ENCODE peak calls at places on chromosomes 5 and 9, in ten cellular contexts. I, M, A, T, S, W, F, H, Z and V are unnamed samples.

GRCh38 chr5:88602584-88602983 is 280.4 kb downstream of the MEF2C start:
- DNase-seq in W (no peak), M (no peak), A (no peak), S (peak), T (no peak), I (no peak), Z (no peak), H (peak), F (no peak), V (no peak)

GRCh38 chr5:157857821-157858526 is 971 bp downstream of the CLINT1 start:
- DNase-seq in Z (no peak), A (no peak), W (no peak), F (no peak), T (no peak), H (no peak), S (no peak), M (no peak), I (no peak), V (no peak)

GRCh38 chr9:6997330-6997729 is 239.6 kb downstream of the KDM4C start:
- DNase-seq in I (no peak), A (peak), S (no peak), H (no peak), F (no peak), M (no peak), T (no peak), W (no peak), Z (no peak), V (no peak)

GRCh38 chr5:37834542-37835399 is 5.1 kb downstream of the GDNF start:
- DNase-seq in M (peak), W (no peak), H (peak), I (peak), S (peak), F (no peak), T (no peak), Z (no peak), A (no peak), V (no peak)

GRCh38 chr9:34559616-34560546 is 29.6 kb downstream of the CNTFR start:
- DNase-seq in F (peak), T (peak), W (no peak), H (no peak), S (no peak), I (no peak), Z (peak), A (peak), M (peak), V (peak)

GRCh38 chr9:34612788-34613390 is 992 bp upstream of the RPP25L start:
- DNase-seq in F (peak), Z (no peak), T (peak), H (peak), A (peak), W (peak), S (peak), I (peak), M (peak), V (peak)

GRCh38 chr9:86321373-86321772 is 32.8 kb downstream of the TUT7 start:
- DNase-seq in S (no peak), A (peak), W (no peak), H (no peak), T (peak), I (no peak), M (no peak), F (no peak), Z (no peak), V (no peak)

GRCh38 chr9:35658894-35659220 is 765 bp downstream of the CCDC107 start:
- DNase-seq in M (no peak), Z (no peak), T (no peak), W (no peak), H (no peak), I (no peak), F (peak), S (peak), A (no peak), V (no peak)

GRCh38 chr5:132436936-132437335 is 53.6 kb downstream of the IRF1 start:
- DNase-seq in T (no peak), M (no peak), H (no peak), W (no peak), A (no peak), F (no peak), Z (no peak), I (no peak), S (no peak), V (no peak)

GRCh38 chr9:79116064-79116463 is 455.7 kb upstream of the TLE4 start:
- DNase-seq in A (no peak), W (no peak), H (no peak), M (no peak), T (no peak), Z (no peak), S (no peak), F (no peak), I (no peak), V (no peak)

GRCh38 chr9:111949919-111950318 is 53.3 kb downstream of the UGCG start:
- DNase-seq in S (no peak), W (no peak), H (no peak), M (no peak), A (no peak), I (no peak), T (no peak), F (no peak), Z (no peak), V (no peak)

GRCh38 chr9:36091028-36091953 is 45.2 kb upstream of the GLIPR2 start:
- DNase-seq in H (no peak), I (no peak), W (peak), Z (peak), S (no peak), T (peak), F (no peak), A (no peak), M (peak), V (no peak)

GRCh38 chr9:68804911-68805889 is 100.2 kb downstream of the PIP5K1B start:
- DNase-seq in W (no peak), Z (no peak), F (peak), H (no peak), T (no peak), M (no peak), I (no peak), A (no peak), S (no peak), V (no peak)

GRCh38 chr9:125750656-125751035 is 3.5 kb downstream of the PBX3 start:
- DNase-seq in F (no peak), I (no peak), A (no peak), S (peak), W (no peak), Z (no peak), T (no peak), H (no peak), M (no peak), V (no peak)

GRCh38 chr5:73853091-73853490 is 227.1 kb downstream of the ARHGEF28 start:
- DNase-seq in F (no peak), Z (peak), T (no peak), I (no peak), W (no peak), H (no peak), M (no peak), S (no peak), A (peak), V (no peak)

GRCh38 chr5:18375637-18376036 is 741.4 kb downstream of the TAF11L14 start:
- DNase-seq in A (no peak), T (no peak), W (no peak), M (no peak), Z (no peak), F (no peak), I (no peak), S (peak), H (no peak), V (no peak)

GRCh38 chr9:107322643-107323042 is 39.6 kb downstream of the RAD23B start:
- DNase-seq in I (no peak), Z (no peak), T (no peak), H (no peak), S (no peak), F (no peak), A (no peak), W (no peak), M (no peak), V (no peak)

GRCh38 chr9:120439147-120439546 is 140.8 kb downstream of the CDK5RAP2 start:
- DNase-seq in I (peak), W (no peak), Z (no peak), T (no peak), F (no peak), S (peak), A (no peak), H (peak), M (no peak), V (no peak)

GRCh38 chr9:86867658-86868313 is 79.5 kb downstream of the GAS1 start:
- DNase-seq in I (no peak), F (no peak), W (no peak), M (no peak), Z (peak), S (no peak), H (peak), T (peak), A (no peak), V (no peak)

GRCh38 chr9:129347323-129348120 is 169.5 kb upstream of the IER5L start:
- DNase-seq in A (peak), S (no peak), Z (no peak), F (no peak), I (no peak), H (no peak), W (no peak), T (no peak), M (no peak), V (no peak)

GRCh38 chr5:121681200-121681855 is 170.4 kb upstream of the FTMT start:
- DNase-seq in F (no peak), H (no peak), T (no peak), S (no peak), W (no peak), A (no peak), I (no peak), M (no peak), Z (no peak), V (no peak)

GRCh38 chr5:149865746-149866145 is 78.8 kb downstream of the PDE6A start:
- DNase-seq in S (no peak), T (no peak), H (no peak), W (no peak), I (no peak), F (no peak), M (no peak), Z (no peak), A (no peak), V (no peak)

GRCh38 chr9:120892748-120893584 is 16.0 kb upstream of the PHF19 start:
- DNase-seq in I (no peak), Z (peak), A (peak), T (no peak), M (no peak), W (no peak), S (no peak), H (no peak), F (no peak), V (no peak)

GRCh38 chr9:32550046-32550608 is 2.0 kb upstream of the SMIM27 start:
- DNase-seq in Z (no peak), H (peak), S (no peak), T (no peak), W (no peak), F (no peak), I (no peak), A (no peak), M (no peak), V (no peak)

GRCh38 chr9:22423566-22423965 is 23.1 kb upstream of the DMRTA1 start:
- DNase-seq in M (no peak), H (no peak), A (no peak), W (no peak), F (no peak), T (no peak), I (no peak), Z (no peak), S (no peak), V (no peak)

GRCh38 chr5:151780348-151780747 is 8.6 kb downstream of the G3BP1 start:
- DNase-seq in F (no peak), Z (no peak), A (no peak), H (peak), M (no peak), T (no peak), S (no peak), I (no peak), W (no peak), V (no peak)

GRCh38 chr5:173888473-173889135 is 455 bp downstream of the CPEB4 start:
- DNase-seq in T (no peak), S (peak), M (peak), W (peak), I (peak), A (no peak), H (peak), F (peak), Z (no peak), V (no peak)

GRCh38 chr9:93258818-93259489 is 75.0 kb downstream of the WNK2 start:
- DNase-seq in W (peak), H (peak), F (no peak), S (no peak), A (no peak), Z (no peak), T (no peak), I (no peak), M (no peak), V (peak)

GRCh38 chr9:101671567-101671966 is 66.9 kb downstream of the GRIN3A start:
- DNase-seq in F (no peak), T (no peak), Z (no peak), H (no peak), M (no peak), I (no peak), W (no peak), A (no peak), S (no peak), V (no peak)

GRCh38 chr5:10030219-10030831 is 219.4 kb downstream of the ATPSCKMT start:
- DNase-seq in W (no peak), S (peak), A (no peak), F (no peak), H (peak), M (no peak), I (peak), T (no peak), Z (no peak), V (no peak)
- TF ChIP-seq CTCF in W (no peak), S (peak), A (peak), F (no peak), H (peak), M (no peak), I (peak), T (peak), Z (peak), V (no peak)

GRCh38 chr9:73038613-73039012 is 85.8 kb upstream of the ALDH1A1 start:
- DNase-seq in H (peak), I (no peak), F (peak), A (no peak), W (no peak), T (peak), Z (no peak), S (no peak), M (peak), V (peak)

GRCh38 chr9:73038089-73038509 is 85.2 kb upstream of the ALDH1A1 start:
- DNase-seq in I (no peak), W (no peak), A (no peak), S (no peak), F (no peak), H (no peak), Z (no peak), M (no peak), T (no peak), V (no peak)

GRCh38 chr9:73031350-73031749 is 78.5 kb upstream of the ALDH1A1 start:
- DNase-seq in T (no peak), W (no peak), M (no peak), S (no peak), F (no peak), Z (no peak), A (no peak), I (no peak), H (no peak), V (no peak)

GRCh38 chr9:73037613-73038012 is 84.8 kb upstream of the ALDH1A1 start:
- DNase-seq in F (no peak), Z (peak), A (no peak), I (no peak), M (no peak), S (no peak), W (no peak), T (peak), H (no peak), V (no peak)

GRCh38 chr9:73034962-73035361 is 82.1 kb upstream of the ALDH1A1 start:
- DNase-seq in S (no peak), A (no peak), H (no peak), I (no peak), F (no peak), Z (no peak), W (no peak), M (no peak), T (no peak), V (no peak)
- TF ChIP-seq CTCF in S (no peak), A (peak), H (no peak), I (no peak), F (no peak), Z (no peak), W (no peak), M (no peak), T (no peak), V (no peak)

GRCh38 chr9:76725885-76726284 is 38.4 kb upstream of the PCA3 start:
- DNase-seq in A (no peak), I (no peak), M (no peak), F (no peak), H (no peak), S (no peak), T (no peak), Z (no peak), W (no peak), V (no peak)
- TF ChIP-seq CTCF in A (no peak), I (no peak), M (no peak), F (no peak), H (no peak), S (no peak), T (no peak), Z (no peak), W (no peak), V (no peak)

GRCh38 chr9:136614967-136615623 is 47.6 kb upstream of the EGFL7 start:
- DNase-seq in I (no peak), S (no peak), W (no peak), T (no peak), F (no peak), A (no peak), M (no peak), H (peak), Z (no peak), V (no peak)
- TF ChIP-seq CTCF in I (no peak), S (no peak), W (no peak), T (no peak), F (no peak), A (no peak), M (no peak), H (peak), Z (no peak), V (no peak)

DNA sequence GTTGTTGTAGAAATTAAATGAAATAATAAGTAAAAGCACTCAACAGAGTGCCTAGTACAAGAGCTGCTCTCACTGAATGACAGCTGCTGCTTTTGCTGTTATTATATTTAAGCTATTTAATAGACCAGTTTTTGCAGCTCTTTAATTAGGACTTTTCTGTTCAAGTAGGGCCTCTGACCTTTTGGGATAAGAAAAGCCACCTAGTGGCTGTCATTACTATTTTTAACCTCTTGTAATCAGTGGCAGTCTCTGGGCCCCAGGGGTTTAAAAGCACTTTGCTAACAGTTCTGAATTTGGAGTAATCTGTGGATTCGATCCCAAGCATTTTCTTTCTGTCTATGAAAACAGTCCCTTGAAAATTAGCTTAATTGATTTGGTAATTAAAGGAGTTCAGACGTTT is 121.1 kb downstream of the NUDT12 start:
- DNase-seq in T (no peak), F (no peak), M (no peak), I (no peak), W (no peak), S (peak), H (no peak), A (no peak), Z (no peak), V (no peak)
- TF ChIP-seq CTCF in T (peak), F (no peak), M (no peak), I (peak), W (no peak), S (peak), H (peak), A (peak), Z (no peak), V (no peak)

DNA sequence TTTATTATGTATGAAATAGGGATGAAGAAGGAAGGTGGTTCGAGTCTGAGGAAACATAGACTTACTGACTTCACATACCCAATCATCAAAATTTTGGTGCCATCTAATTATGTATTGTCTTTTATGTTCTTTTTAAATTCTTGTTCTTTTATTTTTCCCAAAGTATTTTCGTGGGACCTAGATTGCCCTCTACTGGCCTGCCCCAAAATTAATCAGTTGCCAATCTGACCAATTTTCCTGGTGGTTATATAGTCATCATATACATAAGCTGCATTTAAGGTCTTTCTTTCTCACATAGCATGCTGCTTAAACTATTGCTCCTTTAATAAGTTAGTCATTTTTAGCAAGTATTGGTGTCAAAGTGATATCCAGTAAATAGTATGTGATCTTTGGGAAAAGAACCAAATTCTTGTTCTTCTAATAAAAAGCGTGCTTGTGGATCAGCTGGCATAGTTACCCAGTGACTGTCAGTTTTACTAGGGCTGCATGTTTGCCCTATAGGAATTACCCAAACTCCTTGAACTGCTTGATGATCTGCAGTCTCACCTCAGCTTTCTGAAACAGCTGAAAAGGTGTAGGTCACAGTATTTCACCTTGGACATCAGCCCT is 223.5 kb downstream of the SH3GL2 start:
- DNase-seq in S (no peak), A (no peak), Z (no peak), M (no peak), I (peak), F (no peak), T (no peak), W (no peak), H (no peak), V (no peak)
- TF ChIP-seq CTCF in S (peak), A (peak), Z (peak), M (no peak), I (peak), F (no peak), T (peak), W (no peak), H (peak), V (no peak)

GRCh38 chr5:6471252-6471651 is 22.6 kb downstream of the UBE2QL1 start:
- DNase-seq in T (no peak), W (no peak), I (no peak), S (no peak), F (no peak), H (peak), M (no peak), Z (no peak), A (no peak), V (no peak)
- TF ChIP-seq CTCF in T (no peak), W (no peak), I (no peak), S (no peak), F (no peak), H (no peak), M (no peak), Z (no peak), A (no peak), V (no peak)

GRCh38 chr5:135645781-135646180 is 67.0 kb upstream of the CXCL14 start:
- DNase-seq in W (no peak), Z (no peak), S (no peak), H (no peak), A (no peak), M (no peak), F (no peak), T (no peak), I (no peak), V (no peak)
- TF ChIP-seq CTCF in W (no peak), Z (no peak), S (no peak), H (no peak), A (no peak), M (no peak), F (no peak), T (no peak), I (no peak), V (no peak)

GRCh38 chr9:137217276-137218211 is 4.5 kb downstream of the RNF208 start:
- DNase-seq in I (peak), H (peak), T (no peak), A (no peak), S (peak), M (no peak), F (peak), W (peak), Z (no peak), V (peak)
- TF ChIP-seq CTCF in I (no peak), H (peak), T (no peak), A (no peak), S (no peak), M (no peak), F (no peak), W (no peak), Z (no peak), V (no peak)

GRCh38 chr5:172162348-172162747 is 25.7 kb downstream of the STK10 start:
- DNase-seq in M (no peak), I (no peak), F (no peak), H (peak), A (peak), T (no peak), Z (no peak), W (no peak), S (no peak), V (no peak)
- TF ChIP-seq CTCF in M (no peak), I (no peak), F (no peak), H (peak), A (peak), T (no peak), Z (no peak), W (no peak), S (peak), V (no peak)